ENCODE peak calls at places on chromosomes 2 and 18, in ten cellular contexts. One of them, this sample, is unnamed.

GRCh38 chr2:33444961-33445360 is 31.5 kb upstream of the RASGRP3 start:
- DNase-seq in gastrocnemius medialis: no peak
- DNase-seq in T-helper 9 cell: no peak
- DNase-seq in fibroblast of the conjunctiva: no peak
- DNase-seq in stimulated activated CD8-positive, alpha-beta memory T cell treated with anti-CD3 and anti-CD28 coated beads, Interleukin-15, amount 100 ng/mL, for 4 hours: no peak
- DNase-seq in putamen: no peak
- DNase-seq in HEK293T: no peak
- DNase-seq in stimulated activated CD4-positive, alpha-beta T cell treated with anti-CD3 and anti-CD28 coated beads, Interleukin-4, amount 100 ng/mL, for 24 hours: no peak
- DNase-seq in HFF-Myc: no peak
- DNase-seq in KG1: no peak
- DNase-seq in this sample: no peak

GRCh38 chr2:120626566-120626965 is 109.1 kb upstream of the GLI2 start:
- DNase-seq in gastrocnemius medialis: no peak
- DNase-seq in T-helper 9 cell: no peak
- DNase-seq in fibroblast of the conjunctiva: no peak
- DNase-seq in stimulated activated CD8-positive, alpha-beta memory T cell treated with anti-CD3 and anti-CD28 coated beads, Interleukin-15, amount 100 ng/mL, for 4 hours: no peak
- DNase-seq in putamen: no peak
- DNase-seq in HEK293T: no peak
- DNase-seq in stimulated activated CD4-positive, alpha-beta T cell treated with anti-CD3 and anti-CD28 coated beads, Interleukin-4, amount 100 ng/mL, for 24 hours: no peak
- DNase-seq in HFF-Myc: no peak
- DNase-seq in KG1: no peak
- DNase-seq in this sample: no peak

GRCh38 chr2:75243219-75243618 is 43.9 kb upstream of the TACR1 start:
- DNase-seq in gastrocnemius medialis: no peak
- DNase-seq in T-helper 9 cell: no peak
- DNase-seq in fibroblast of the conjunctiva: no peak
- DNase-seq in stimulated activated CD8-positive, alpha-beta memory T cell treated with anti-CD3 and anti-CD28 coated beads, Interleukin-15, amount 100 ng/mL, for 4 hours: no peak
- DNase-seq in putamen: no peak
- DNase-seq in HEK293T: no peak
- DNase-seq in stimulated activated CD4-positive, alpha-beta T cell treated with anti-CD3 and anti-CD28 coated beads, Interleukin-4, amount 100 ng/mL, for 24 hours: no peak
- DNase-seq in HFF-Myc: no peak
- DNase-seq in KG1: no peak
- DNase-seq in this sample: no peak

GRCh38 chr18:6819332-6819731 is 89.8 kb downstream of the ARHGAP28 start:
- DNase-seq in gastrocnemius medialis: no peak
- DNase-seq in T-helper 9 cell: no peak
- DNase-seq in fibroblast of the conjunctiva: no peak
- DNase-seq in stimulated activated CD8-positive, alpha-beta memory T cell treated with anti-CD3 and anti-CD28 coated beads, Interleukin-15, amount 100 ng/mL, for 4 hours: no peak
- DNase-seq in putamen: no peak
- DNase-seq in HEK293T: no peak
- DNase-seq in stimulated activated CD4-positive, alpha-beta T cell treated with anti-CD3 and anti-CD28 coated beads, Interleukin-4, amount 100 ng/mL, for 24 hours: no peak
- DNase-seq in HFF-Myc: no peak
- DNase-seq in KG1: no peak
- DNase-seq in this sample: no peak

GRCh38 chr2:219387284-219388126 is at the start of gene DNPEP:
- DNase-seq in gastrocnemius medialis: peak
- DNase-seq in T-helper 9 cell: peak
- DNase-seq in fibroblast of the conjunctiva: peak
- DNase-seq in stimulated activated CD8-positive, alpha-beta memory T cell treated with anti-CD3 and anti-CD28 coated beads, Interleukin-15, amount 100 ng/mL, for 4 hours: peak
- DNase-seq in putamen: peak
- DNase-seq in HEK293T: peak
- DNase-seq in stimulated activated CD4-positive, alpha-beta T cell treated with anti-CD3 and anti-CD28 coated beads, Interleukin-4, amount 100 ng/mL, for 24 hours: peak
- DNase-seq in HFF-Myc: peak
- DNase-seq in KG1: peak
- DNase-seq in this sample: no peak

GRCh38 chr2:121596221-121597080 is 52.8 kb downstream of the CLASP1 start:
- DNase-seq in gastrocnemius medialis: no peak
- DNase-seq in T-helper 9 cell: no peak
- DNase-seq in fibroblast of the conjunctiva: peak
- DNase-seq in stimulated activated CD8-positive, alpha-beta memory T cell treated with anti-CD3 and anti-CD28 coated beads, Interleukin-15, amount 100 ng/mL, for 4 hours: no peak
- DNase-seq in putamen: peak
- DNase-seq in HEK293T: peak
- DNase-seq in stimulated activated CD4-positive, alpha-beta T cell treated with anti-CD3 and anti-CD28 coated beads, Interleukin-4, amount 100 ng/mL, for 24 hours: peak
- DNase-seq in HFF-Myc: peak
- DNase-seq in KG1: peak
- DNase-seq in this sample: no peak

GRCh38 chr2:19714926-19715325 is 186.9 kb downstream of the TTC32 start:
- DNase-seq in gastrocnemius medialis: no peak
- DNase-seq in T-helper 9 cell: no peak
- DNase-seq in fibroblast of the conjunctiva: no peak
- DNase-seq in stimulated activated CD8-positive, alpha-beta memory T cell treated with anti-CD3 and anti-CD28 coated beads, Interleukin-15, amount 100 ng/mL, for 4 hours: no peak
- DNase-seq in putamen: no peak
- DNase-seq in HEK293T: no peak
- DNase-seq in stimulated activated CD4-positive, alpha-beta T cell treated with anti-CD3 and anti-CD28 coated beads, Interleukin-4, amount 100 ng/mL, for 24 hours: no peak
- DNase-seq in HFF-Myc: no peak
- DNase-seq in KG1: no peak
- DNase-seq in this sample: no peak

GRCh38 chr2:47077442-47078117 is 77.5 kb downstream of the STPG4 start:
- DNase-seq in gastrocnemius medialis: no peak
- DNase-seq in T-helper 9 cell: no peak
- DNase-seq in fibroblast of the conjunctiva: no peak
- DNase-seq in stimulated activated CD8-positive, alpha-beta memory T cell treated with anti-CD3 and anti-CD28 coated beads, Interleukin-15, amount 100 ng/mL, for 4 hours: no peak
- DNase-seq in putamen: no peak
- DNase-seq in HEK293T: no peak
- DNase-seq in stimulated activated CD4-positive, alpha-beta T cell treated with anti-CD3 and anti-CD28 coated beads, Interleukin-4, amount 100 ng/mL, for 24 hours: no peak
- DNase-seq in HFF-Myc: no peak
- DNase-seq in KG1: no peak
- DNase-seq in this sample: no peak

GRCh38 chr2:75587954-75588587 is 27.3 kb upstream of the EVA1A start:
- DNase-seq in gastrocnemius medialis: no peak
- DNase-seq in T-helper 9 cell: no peak
- DNase-seq in fibroblast of the conjunctiva: no peak
- DNase-seq in stimulated activated CD8-positive, alpha-beta memory T cell treated with anti-CD3 and anti-CD28 coated beads, Interleukin-15, amount 100 ng/mL, for 4 hours: no peak
- DNase-seq in putamen: no peak
- DNase-seq in HEK293T: no peak
- DNase-seq in stimulated activated CD4-positive, alpha-beta T cell treated with anti-CD3 and anti-CD28 coated beads, Interleukin-4, amount 100 ng/mL, for 24 hours: no peak
- DNase-seq in HFF-Myc: no peak
- DNase-seq in KG1: no peak
- DNase-seq in this sample: no peak

GRCh38 chr2:30252723-30253688 is 21.7 kb downstream of the LBH start:
- DNase-seq in gastrocnemius medialis: peak
- DNase-seq in T-helper 9 cell: no peak
- DNase-seq in fibroblast of the conjunctiva: peak
- DNase-seq in stimulated activated CD8-positive, alpha-beta memory T cell treated with anti-CD3 and anti-CD28 coated beads, Interleukin-15, amount 100 ng/mL, for 4 hours: no peak
- DNase-seq in putamen: no peak
- DNase-seq in HEK293T: peak
- DNase-seq in stimulated activated CD4-positive, alpha-beta T cell treated with anti-CD3 and anti-CD28 coated beads, Interleukin-4, amount 100 ng/mL, for 24 hours: peak
- DNase-seq in HFF-Myc: no peak
- DNase-seq in KG1: no peak
- DNase-seq in this sample: no peak

GRCh38 chr18:76667603-76668002 is 154.8 kb upstream of the ZNF236 start:
- DNase-seq in gastrocnemius medialis: no peak
- DNase-seq in T-helper 9 cell: no peak
- DNase-seq in fibroblast of the conjunctiva: no peak
- DNase-seq in stimulated activated CD8-positive, alpha-beta memory T cell treated with anti-CD3 and anti-CD28 coated beads, Interleukin-15, amount 100 ng/mL, for 4 hours: no peak
- DNase-seq in putamen: no peak
- DNase-seq in HEK293T: no peak
- DNase-seq in stimulated activated CD4-positive, alpha-beta T cell treated with anti-CD3 and anti-CD28 coated beads, Interleukin-4, amount 100 ng/mL, for 24 hours: no peak
- DNase-seq in HFF-Myc: no peak
- DNase-seq in KG1: no peak
- DNase-seq in this sample: no peak

GRCh38 chr2:218839430-218839829 is 7.8 kb upstream of the PRKAG3 start:
- DNase-seq in gastrocnemius medialis: no peak
- DNase-seq in T-helper 9 cell: no peak
- DNase-seq in fibroblast of the conjunctiva: peak
- DNase-seq in stimulated activated CD8-positive, alpha-beta memory T cell treated with anti-CD3 and anti-CD28 coated beads, Interleukin-15, amount 100 ng/mL, for 4 hours: no peak
- DNase-seq in putamen: no peak
- DNase-seq in HEK293T: no peak
- DNase-seq in stimulated activated CD4-positive, alpha-beta T cell treated with anti-CD3 and anti-CD28 coated beads, Interleukin-4, amount 100 ng/mL, for 24 hours: no peak
- DNase-seq in HFF-Myc: no peak
- DNase-seq in KG1: no peak
- DNase-seq in this sample: no peak

GRCh38 chr18:5759169-5759568 is 136.2 kb downstream of the TMEM200C start:
- DNase-seq in gastrocnemius medialis: no peak
- DNase-seq in T-helper 9 cell: no peak
- DNase-seq in fibroblast of the conjunctiva: no peak
- DNase-seq in stimulated activated CD8-positive, alpha-beta memory T cell treated with anti-CD3 and anti-CD28 coated beads, Interleukin-15, amount 100 ng/mL, for 4 hours: no peak
- DNase-seq in putamen: no peak
- DNase-seq in HEK293T: no peak
- DNase-seq in stimulated activated CD4-positive, alpha-beta T cell treated with anti-CD3 and anti-CD28 coated beads, Interleukin-4, amount 100 ng/mL, for 24 hours: no peak
- DNase-seq in HFF-Myc: no peak
- DNase-seq in KG1: no peak
- DNase-seq in this sample: no peak

GRCh38 chr2:41853427-41854191 is 194.2 kb upstream of the PKDCC start:
- DNase-seq in gastrocnemius medialis: no peak
- DNase-seq in T-helper 9 cell: no peak
- DNase-seq in fibroblast of the conjunctiva: peak
- DNase-seq in stimulated activated CD8-positive, alpha-beta memory T cell treated with anti-CD3 and anti-CD28 coated beads, Interleukin-15, amount 100 ng/mL, for 4 hours: no peak
- DNase-seq in putamen: no peak
- DNase-seq in HEK293T: peak
- DNase-seq in stimulated activated CD4-positive, alpha-beta T cell treated with anti-CD3 and anti-CD28 coated beads, Interleukin-4, amount 100 ng/mL, for 24 hours: no peak
- DNase-seq in HFF-Myc: peak
- DNase-seq in KG1: no peak
- DNase-seq in this sample: no peak

GRCh38 chr2:47270421-47270820 is 115.3 kb upstream of the STPG4 start:
- DNase-seq in gastrocnemius medialis: no peak
- DNase-seq in T-helper 9 cell: no peak
- DNase-seq in fibroblast of the conjunctiva: no peak
- DNase-seq in stimulated activated CD8-positive, alpha-beta memory T cell treated with anti-CD3 and anti-CD28 coated beads, Interleukin-15, amount 100 ng/mL, for 4 hours: no peak
- DNase-seq in putamen: no peak
- DNase-seq in HEK293T: no peak
- DNase-seq in stimulated activated CD4-positive, alpha-beta T cell treated with anti-CD3 and anti-CD28 coated beads, Interleukin-4, amount 100 ng/mL, for 24 hours: no peak
- DNase-seq in HFF-Myc: no peak
- DNase-seq in KG1: no peak
- DNase-seq in this sample: no peak

GRCh38 chr2:105379741-105380186 is 19.1 kb downstream of the FHL2 start:
- DNase-seq in gastrocnemius medialis: no peak
- DNase-seq in T-helper 9 cell: no peak
- DNase-seq in fibroblast of the conjunctiva: no peak
- DNase-seq in stimulated activated CD8-positive, alpha-beta memory T cell treated with anti-CD3 and anti-CD28 coated beads, Interleukin-15, amount 100 ng/mL, for 4 hours: no peak
- DNase-seq in putamen: no peak
- DNase-seq in HEK293T: no peak
- DNase-seq in stimulated activated CD4-positive, alpha-beta T cell treated with anti-CD3 and anti-CD28 coated beads, Interleukin-4, amount 100 ng/mL, for 24 hours: no peak
- DNase-seq in HFF-Myc: no peak
- DNase-seq in KG1: peak
- DNase-seq in this sample: no peak

GRCh38 chr2:9753665-9754531 is 89.4 kb upstream of the TAF1B start:
- DNase-seq in gastrocnemius medialis: no peak
- DNase-seq in T-helper 9 cell: peak
- DNase-seq in fibroblast of the conjunctiva: no peak
- DNase-seq in stimulated activated CD8-positive, alpha-beta memory T cell treated with anti-CD3 and anti-CD28 coated beads, Interleukin-15, amount 100 ng/mL, for 4 hours: no peak
- DNase-seq in putamen: no peak
- DNase-seq in HEK293T: no peak
- DNase-seq in stimulated activated CD4-positive, alpha-beta T cell treated with anti-CD3 and anti-CD28 coated beads, Interleukin-4, amount 100 ng/mL, for 24 hours: peak
- DNase-seq in HFF-Myc: no peak
- DNase-seq in KG1: no peak
- DNase-seq in this sample: no peak

GRCh38 chr2:11330457-11331142 is 13.8 kb downstream of the ROCK2 start:
- DNase-seq in gastrocnemius medialis: no peak
- DNase-seq in T-helper 9 cell: no peak
- DNase-seq in fibroblast of the conjunctiva: no peak
- DNase-seq in stimulated activated CD8-positive, alpha-beta memory T cell treated with anti-CD3 and anti-CD28 coated beads, Interleukin-15, amount 100 ng/mL, for 4 hours: no peak
- DNase-seq in putamen: no peak
- DNase-seq in HEK293T: no peak
- DNase-seq in stimulated activated CD4-positive, alpha-beta T cell treated with anti-CD3 and anti-CD28 coated beads, Interleukin-4, amount 100 ng/mL, for 24 hours: no peak
- DNase-seq in HFF-Myc: no peak
- DNase-seq in KG1: no peak
- DNase-seq in this sample: no peak

GRCh38 chr2:158932246-158932645 is 36.2 kb upstream of the TANC1 start:
- DNase-seq in gastrocnemius medialis: no peak
- DNase-seq in T-helper 9 cell: no peak
- DNase-seq in fibroblast of the conjunctiva: no peak
- DNase-seq in stimulated activated CD8-positive, alpha-beta memory T cell treated with anti-CD3 and anti-CD28 coated beads, Interleukin-15, amount 100 ng/mL, for 4 hours: no peak
- DNase-seq in putamen: no peak
- DNase-seq in HEK293T: no peak
- DNase-seq in stimulated activated CD4-positive, alpha-beta T cell treated with anti-CD3 and anti-CD28 coated beads, Interleukin-4, amount 100 ng/mL, for 24 hours: no peak
- DNase-seq in HFF-Myc: no peak
- DNase-seq in KG1: no peak
- DNase-seq in this sample: no peak

GRCh38 chr18:57771626-57772025 is 31.5 kb downstream of the ATP8B1 start:
- DNase-seq in gastrocnemius medialis: no peak
- DNase-seq in T-helper 9 cell: no peak
- DNase-seq in fibroblast of the conjunctiva: no peak
- DNase-seq in stimulated activated CD8-positive, alpha-beta memory T cell treated with anti-CD3 and anti-CD28 coated beads, Interleukin-15, amount 100 ng/mL, for 4 hours: no peak
- DNase-seq in putamen: no peak
- DNase-seq in HEK293T: no peak
- DNase-seq in stimulated activated CD4-positive, alpha-beta T cell treated with anti-CD3 and anti-CD28 coated beads, Interleukin-4, amount 100 ng/mL, for 24 hours: no peak
- DNase-seq in HFF-Myc: no peak
- DNase-seq in KG1: no peak
- DNase-seq in this sample: no peak

GRCh38 chr2:26675651-26676255 is 16.8 kb upstream of the KCNK3 start:
- DNase-seq in gastrocnemius medialis: no peak
- DNase-seq in T-helper 9 cell: no peak
- DNase-seq in fibroblast of the conjunctiva: no peak
- DNase-seq in stimulated activated CD8-positive, alpha-beta memory T cell treated with anti-CD3 and anti-CD28 coated beads, Interleukin-15, amount 100 ng/mL, for 4 hours: no peak
- DNase-seq in putamen: no peak
- DNase-seq in HEK293T: no peak
- DNase-seq in stimulated activated CD4-positive, alpha-beta T cell treated with anti-CD3 and anti-CD28 coated beads, Interleukin-4, amount 100 ng/mL, for 24 hours: no peak
- DNase-seq in HFF-Myc: no peak
- DNase-seq in KG1: no peak
- DNase-seq in this sample: no peak

GRCh38 chr2:134590679-134591078 is 128.1 kb downstream of the TMEM163 start:
- DNase-seq in gastrocnemius medialis: no peak
- DNase-seq in T-helper 9 cell: no peak
- DNase-seq in fibroblast of the conjunctiva: no peak
- DNase-seq in stimulated activated CD8-positive, alpha-beta memory T cell treated with anti-CD3 and anti-CD28 coated beads, Interleukin-15, amount 100 ng/mL, for 4 hours: no peak
- DNase-seq in putamen: no peak
- DNase-seq in HEK293T: no peak
- DNase-seq in stimulated activated CD4-positive, alpha-beta T cell treated with anti-CD3 and anti-CD28 coated beads, Interleukin-4, amount 100 ng/mL, for 24 hours: no peak
- DNase-seq in HFF-Myc: peak
- DNase-seq in KG1: no peak
- DNase-seq in this sample: no peak

GRCh38 chr2:118667366-118667765 is 180.1 kb downstream of the EN1 start:
- DNase-seq in gastrocnemius medialis: no peak
- DNase-seq in T-helper 9 cell: no peak
- DNase-seq in fibroblast of the conjunctiva: no peak
- DNase-seq in stimulated activated CD8-positive, alpha-beta memory T cell treated with anti-CD3 and anti-CD28 coated beads, Interleukin-15, amount 100 ng/mL, for 4 hours: no peak
- DNase-seq in putamen: no peak
- DNase-seq in HEK293T: no peak
- DNase-seq in stimulated activated CD4-positive, alpha-beta T cell treated with anti-CD3 and anti-CD28 coated beads, Interleukin-4, amount 100 ng/mL, for 24 hours: no peak
- DNase-seq in HFF-Myc: no peak
- DNase-seq in KG1: no peak
- DNase-seq in this sample: no peak

GRCh38 chr2:214774108-214774507 is 35.4 kb downstream of the BARD1 start:
- DNase-seq in gastrocnemius medialis: no peak
- DNase-seq in T-helper 9 cell: no peak
- DNase-seq in fibroblast of the conjunctiva: no peak
- DNase-seq in stimulated activated CD8-positive, alpha-beta memory T cell treated with anti-CD3 and anti-CD28 coated beads, Interleukin-15, amount 100 ng/mL, for 4 hours: no peak
- DNase-seq in putamen: no peak
- DNase-seq in HEK293T: no peak
- DNase-seq in stimulated activated CD4-positive, alpha-beta T cell treated with anti-CD3 and anti-CD28 coated beads, Interleukin-4, amount 100 ng/mL, for 24 hours: no peak
- DNase-seq in HFF-Myc: no peak
- DNase-seq in KG1: no peak
- DNase-seq in this sample: no peak

GRCh38 chr2:149661844-149662243 is 74.3 kb upstream of the MMADHC start:
- DNase-seq in gastrocnemius medialis: no peak
- DNase-seq in T-helper 9 cell: no peak
- DNase-seq in fibroblast of the conjunctiva: peak
- DNase-seq in stimulated activated CD8-positive, alpha-beta memory T cell treated with anti-CD3 and anti-CD28 coated beads, Interleukin-15, amount 100 ng/mL, for 4 hours: no peak
- DNase-seq in putamen: no peak
- DNase-seq in HEK293T: no peak
- DNase-seq in stimulated activated CD4-positive, alpha-beta T cell treated with anti-CD3 and anti-CD28 coated beads, Interleukin-4, amount 100 ng/mL, for 24 hours: no peak
- DNase-seq in HFF-Myc: no peak
- DNase-seq in KG1: no peak
- DNase-seq in this sample: no peak